ENCODE peak calls at places on chromosome 4, in eight cellular contexts. B is right lobe of liver, P is PC-3, C is left ventricle myocardium inferior, R is fibroblast of mammary gland, E is fibroblast of the aortic adventitia, Y is tibial artery, A is hepatocyte. H is an unnamed sample.
A peak's percentile ranks its signal among the peaks of the same experiment; 100 is the strongest.

GRCh38 chr4:8780596-8781368 is 90.9 kb downstream of the HMX1 start:
- DNase-seq in B (no peak), P (no peak), C (no peak), R (no peak), E (no peak), Y (no peak), A (no peak), H (peak; percentile 36)

GRCh38 chr4:100348472-100348871 is 158.2 kb upstream of the DDIT4L start:
- DNase-seq in B (no peak), P (peak; percentile 88), C (no peak), R (peak; percentile 82), E (peak; percentile 85), Y (no peak), A (peak; percentile 50), H (no peak)

GRCh38 chr4:3407171-3407771 is 34.5 kb upstream of the HGFAC start:
- DNase-seq in B (peak; percentile 77), P (no peak), C (no peak), R (no peak), E (no peak), Y (peak; percentile 54), A (no peak), H (no peak)

GRCh38 chr4:6087669-6088068 is 69.4 kb upstream of the C4orf50 start:
- DNase-seq in B (peak; percentile 78), P (peak; percentile 50), C (no peak), R (peak; percentile 26), E (peak; percentile 2), Y (peak; percentile 33), A (peak; percentile 76), H (no peak)

GRCh38 chr4:80045831-80046230 is 27.2 kb downstream of the ANTXR2 start:
- DNase-seq in B (no peak), P (no peak), C (no peak), R (peak; percentile 79), E (peak; percentile 86), Y (no peak), A (no peak), H (no peak)

GRCh38 chr4:139552506-139552905 is 3.5 kb downstream of the SETD7 start:
- DNase-seq in B (no peak), P (no peak), C (no peak), R (peak; percentile 69), E (peak; percentile 50), Y (no peak), A (no peak), H (no peak)

GRCh38 chr4:144645621-144646522 is at the start of gene HHIP:
- DNase-seq in B (no peak), P (peak; percentile 22), C (peak; percentile 27), R (peak; percentile 36), E (peak; percentile 79), Y (peak; percentile 67), A (peak; percentile 78), H (peak; percentile 45)

GRCh38 chr4:174365018-174365587 is 81.4 kb downstream of the CEP44 start:
- DNase-seq in B (no peak), P (peak; percentile 54), C (no peak), R (peak; percentile 69), E (peak; percentile 76), Y (no peak), A (peak; percentile 62), H (no peak)

GRCh38 chr4:150173854-150174398 is 95.7 kb downstream of the DCLK2 start:
- DNase-seq in B (no peak), P (no peak), C (no peak), R (no peak), E (no peak), Y (no peak), A (no peak), H (no peak)

GRCh38 chr4:52052475-52052780 is 1.3 kb downstream of the SPATA18 start:
- DNase-seq in B (no peak), P (no peak), C (no peak), R (no peak), E (peak; percentile 28), Y (no peak), A (peak; percentile 20), H (no peak)

GRCh38 chr4:52054254-52054653 is 3.1 kb downstream of the SPATA18 start:
- DNase-seq in B (no peak), P (no peak), C (no peak), R (no peak), E (no peak), Y (no peak), A (no peak), H (no peak)

GRCh38 chr4:52057196-52057595 is 6.1 kb downstream of the SPATA18 start:
- DNase-seq in B (no peak), P (no peak), C (no peak), R (peak; percentile 18), E (no peak), Y (no peak), A (no peak), H (no peak)

GRCh38 chr4:52051213-52051614 is at the start of gene SPATA18:
- DNase-seq in B (peak; percentile 53), P (no peak), C (peak; percentile 31), R (peak; percentile 10), E (no peak), Y (no peak), A (peak; percentile 71), H (peak; percentile 77)

DNA sequence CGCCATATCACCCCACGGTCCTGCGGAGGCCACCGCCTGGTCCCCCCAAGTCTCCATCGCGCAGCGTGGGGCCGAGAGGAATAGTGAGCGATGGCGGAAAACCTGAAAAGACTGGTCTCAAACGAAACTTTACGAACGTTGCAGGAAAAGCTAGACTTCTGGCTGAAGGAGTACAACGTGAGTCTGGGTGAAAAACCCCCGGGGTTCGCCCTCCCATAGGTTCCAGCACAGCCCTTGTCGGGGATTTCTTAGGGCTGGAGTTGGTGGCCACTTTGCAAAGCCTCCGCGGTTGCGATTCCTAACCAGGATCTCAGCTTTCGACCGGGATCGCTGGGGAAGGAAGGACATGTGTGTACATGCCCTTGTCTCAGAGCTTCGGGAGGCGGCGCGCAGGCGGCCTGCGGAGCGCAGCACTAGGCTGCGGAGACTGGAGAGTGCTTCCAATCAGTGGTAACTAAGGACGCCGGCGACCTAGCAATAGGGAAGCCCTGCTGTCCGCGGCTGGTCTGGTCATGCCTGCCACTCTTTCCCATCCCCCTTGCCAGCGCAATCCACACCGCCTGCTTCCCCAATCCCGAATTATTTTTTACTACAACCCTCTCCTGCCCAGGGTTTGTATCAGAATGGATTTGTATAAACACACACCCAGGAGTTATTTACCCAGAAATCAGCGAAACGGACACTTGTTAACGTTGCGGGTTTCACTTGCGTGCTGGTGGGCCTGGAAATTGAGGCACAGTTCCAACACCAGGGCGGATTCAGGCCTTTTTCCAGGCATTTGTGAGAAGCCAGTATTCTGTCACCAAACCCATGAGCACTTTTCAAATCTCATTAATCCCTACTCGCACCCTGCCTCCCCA is 741 bp downstream of the SPATA18 start:
- DNase-seq in B (peak; percentile 78), P (no peak), C (peak; percentile 74), R (peak; percentile 85), E (peak; percentile 84), Y (peak; percentile 76), A (peak; percentile 90), H (peak; percentile 82)
- H3K4me3 ChIP-seq in B (peak overlapping the region; percentile 45), P (no peak overlapping the region), C (peak overlapping the region; percentile 74), R (peak overlapping the region; percentile 73), E (peak overlapping the region; percentile 74), Y (peak overlapping the region; percentile 53), A (peak overlapping the region; percentile 86), H (peak overlapping the region; percentile 33)

DNA sequence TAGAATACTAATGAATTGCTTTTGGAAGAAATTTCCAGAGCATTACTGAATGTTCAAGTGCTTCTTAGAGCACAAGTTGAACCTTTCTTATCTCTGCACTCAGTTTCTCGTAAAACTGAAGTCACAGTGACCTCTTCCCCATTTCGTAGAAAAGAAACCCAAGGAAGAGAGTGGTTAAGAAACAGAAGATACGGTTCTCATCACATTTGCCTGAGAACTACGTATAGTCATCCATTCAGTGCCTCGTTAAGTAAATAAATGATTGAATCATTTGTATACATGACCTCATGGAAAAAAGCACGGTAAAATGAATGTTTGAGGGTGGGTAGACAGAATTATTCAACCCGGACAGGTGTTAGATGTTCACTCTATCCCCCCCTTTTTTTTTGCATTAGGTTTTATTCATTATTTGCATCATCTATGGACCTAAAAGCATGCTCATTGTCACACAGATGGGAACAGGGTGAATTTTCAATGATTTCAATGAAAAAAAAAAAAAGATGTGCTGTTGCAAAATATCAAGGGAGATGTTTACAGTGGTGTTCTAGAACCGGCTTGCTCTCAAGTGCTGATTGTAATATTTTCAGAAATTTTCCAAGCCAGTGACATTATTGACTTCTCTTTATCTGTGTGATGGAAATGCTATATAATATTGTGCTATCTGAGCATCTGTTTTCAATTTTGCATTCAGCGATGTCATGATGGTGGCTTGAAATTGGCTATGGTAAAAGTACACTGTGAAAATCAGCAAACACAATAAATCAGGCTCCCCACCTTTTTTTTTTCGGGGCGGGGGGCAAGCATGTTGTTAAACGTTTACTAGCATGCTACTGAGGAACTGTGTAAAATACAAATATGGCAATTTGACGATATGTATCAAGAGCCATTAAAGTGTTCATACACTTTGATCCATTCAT is 4.3 kb downstream of the RHOH start:
- DNase-seq in B (no peak), P (peak; percentile 37), C (no peak), R (peak; percentile 52), E (no peak), Y (no peak), A (no peak), H (no peak)
- H3K4me3 ChIP-seq in B (no peak overlapping the region), P (no peak overlapping the region), C (no peak overlapping the region), R (no peak overlapping the region), E (no peak overlapping the region), Y (no peak overlapping the region), A (no peak overlapping the region), H (no peak overlapping the region)

DNA sequence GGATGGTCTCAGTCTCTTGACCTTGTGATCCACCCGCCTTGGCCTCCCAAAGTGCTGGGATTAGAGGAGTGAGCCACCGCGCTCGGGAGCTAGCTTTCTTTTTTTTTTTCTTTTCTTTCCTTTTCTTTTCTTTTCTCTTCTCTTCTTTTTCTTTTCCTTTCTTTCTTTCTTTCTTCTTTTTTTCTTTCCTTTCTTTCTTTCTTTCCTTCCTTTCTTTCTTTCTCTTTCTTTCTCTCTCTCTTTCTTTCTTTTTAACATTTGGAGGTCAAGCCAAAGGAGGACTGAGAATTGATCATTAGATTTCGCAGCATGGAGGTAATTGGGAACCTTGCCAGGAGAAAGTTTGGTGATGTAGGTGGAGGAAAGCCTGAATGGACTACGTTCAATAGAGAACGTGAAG is 67.4 kb downstream of the LARP7 start:
- DNase-seq in B (no peak), P (no peak), C (no peak), R (no peak), E (no peak), Y (no peak), A (no peak), H (no peak)
- H3K4me3 ChIP-seq in B (no peak overlapping the region), P (no peak overlapping the region), C (no peak overlapping the region), R (no peak overlapping the region), E (no peak overlapping the region), Y (no peak overlapping the region), A (no peak overlapping the region), H (no peak overlapping the region)

GRCh38 chr4:157223446-157223845 is 2.9 kb downstream of the GRIA2 start:
- DNase-seq in B (no peak), P (no peak), C (no peak), R (no peak), E (no peak), Y (no peak), A (no peak), H (no peak)

GRCh38 chr4:157222764-157223145 is 2.2 kb downstream of the GRIA2 start:
- DNase-seq in B (no peak), P (no peak), C (no peak), R (no peak), E (no peak), Y (no peak), A (no peak), H (no peak)

GRCh38 chr4:157220026-157220881 is at the start of gene GRIA2:
- DNase-seq in B (peak; percentile 52), P (no peak), C (no peak), R (peak; percentile 47), E (peak; percentile 50), Y (peak; percentile 72), A (peak; percentile 89), H (peak; percentile 37)

GRCh38 chr4:157221426-157221894 is 932 bp downstream of the GRIA2 start:
- DNase-seq in B (no peak), P (no peak), C (no peak), R (no peak), E (no peak), Y (no peak), A (no peak), H (no peak)

GRCh38 chr4:157221895-157222763 is 1.6 kb downstream of the GRIA2 start:
- DNase-seq in B (peak; percentile 43), P (no peak), C (no peak), R (no peak), E (peak; percentile 2), Y (peak; percentile 68), A (peak; percentile 69), H (no peak)
- H3K4me3 ChIP-seq in B (no peak overlapping the region), P (no peak overlapping the region), C (peak overlapping the region; percentile 53), R (peak overlapping the region; percentile 42), E (peak overlapping the region; percentile 38), Y (peak overlapping the region; percentile 50), A (peak overlapping the region; percentile 25), H (no peak overlapping the region)

H was measured in mucosa of descending colon.